ENCODE peak calls at places on chromosomes 11 and 22, in five cellular contexts. O is A673, R is A549, B is uterus, X is left ventricle myocardium inferior. V is an unnamed sample.

GRCh38 chr11:15886866-15887265 is 469.5 kb downstream of the SOX6 start:
- DNase-seq in O (no peak), R (no peak), B (no peak), X (no peak), V (no peak)

GRCh38 chr11:125448136-125448535 is 47.9 kb downstream of the FEZ1 start:
- DNase-seq in O (no peak), R (no peak), B (no peak), X (no peak), V (no peak)

GRCh38 chr11:46180741-46181140 is 59.5 kb upstream of the PHF21A start:
- DNase-seq in O (no peak), R (no peak), B (no peak), X (no peak), V (no peak)

GRCh38 chr22:43867839-43868652 is 5.7 kb upstream of the SULT4A1 start:
- DNase-seq in O (peak), R (peak), B (no peak), X (peak), V (no peak)

GRCh38 chr11:103942646-103943045 is 93.8 kb upstream of the DDI1 start:
- DNase-seq in O (no peak), R (no peak), B (no peak), X (no peak), V (no peak)

GRCh38 chr11:115103921-115104320 is 400.3 kb downstream of the CADM1 start:
- DNase-seq in O (no peak), R (peak), B (no peak), X (no peak), V (no peak)

GRCh38 chr22:36424901-36425579 is 37.3 kb upstream of the MYH9 start:
- DNase-seq in O (no peak), R (no peak), B (no peak), X (no peak), V (no peak)

GRCh38 chr22:50271519-50271970 is 1.4 kb upstream of the MAPK11 start:
- DNase-seq in O (peak), R (peak), B (peak), X (peak), V (no peak)

GRCh38 chr22:38098410-38099249 is 11.9 kb downstream of the BAIAP2L2 start:
- DNase-seq in O (no peak), R (no peak), B (no peak), X (no peak), V (no peak)

GRCh38 chr11:48081151-48082010 is 101.0 kb downstream of the PTPRJ start:
- DNase-seq in O (no peak), R (no peak), B (peak), X (peak), V (no peak)

GRCh38 chr11:117197516-117198456 is 1.4 kb upstream of the TAGLN start:
- DNase-seq in O (no peak), R (peak), B (peak), X (peak), V (no peak)

GRCh38 chr11:66160709-66161108 is 90.6 kb downstream of the PACS1 start:
- DNase-seq in O (no peak), R (no peak), B (no peak), X (no peak), V (no peak)

GRCh38 chr22:30870451-30871345 is 97.9 kb downstream of the MORC2 start:
- DNase-seq in O (no peak), R (no peak), B (no peak), X (no peak), V (no peak)

GRCh38 chr22:50712341-50713007 is 25.5 kb upstream of the ACR start:
- DNase-seq in O (no peak), R (no peak), B (no peak), X (peak), V (no peak)

GRCh38 chr22:32880906-32881596 is 79.5 kb downstream of the TIMP3 start:
- DNase-seq in O (peak), R (no peak), B (peak), X (peak), V (no peak)

GRCh38 chr11:119103793-119104192 is 2.1 kb upstream of the DPAGT1 start:
- DNase-seq in O (peak), R (no peak), B (no peak), X (no peak), V (no peak)

GRCh38 chr11:124879229-124879998 is 14.2 kb downstream of the ROBO3 start:
- DNase-seq in O (no peak), R (no peak), B (no peak), X (no peak), V (no peak)

GRCh38 chr11:37946155-37946766 is 1348.2 kb upstream of the RAG2 start:
- DNase-seq in O (peak), R (peak), B (no peak), X (no peak), V (no peak)

GRCh38 chr22:32218470-32218869 is 13.6 kb upstream of the RFPL2 start:
- DNase-seq in O (no peak), R (no peak), B (no peak), X (no peak), V (no peak)

GRCh38 chr11:114413958-114414357 is 13.5 kb downstream of the RBM7 start:
- DNase-seq in O (no peak), R (no peak), B (no peak), X (no peak), V (no peak)

GRCh38 chr11:47464479-47464878 is 15.5 kb upstream of the RAPSN start:
- DNase-seq in O (peak), R (no peak), B (no peak), X (no peak), V (no peak)

GRCh38 chr11:64222651-64223000 is 3.4 kb downstream of the TRPT1 start:
- DNase-seq in O (no peak), R (no peak), B (no peak), X (no peak), V (no peak)

GRCh38 chr11:110314366-110315095 is 18.1 kb upstream of the RDX start:
- DNase-seq in O (peak), R (no peak), B (no peak), X (no peak), V (no peak)

GRCh38 chr11:75040167-75040770 is 51.5 kb downstream of the NEU3 start:
- DNase-seq in O (no peak), R (no peak), B (no peak), X (no peak), V (no peak)

GRCh38 chr11:14435717-14436116 is 63.9 kb downstream of the COPB1 start:
- DNase-seq in O (no peak), R (no peak), B (no peak), X (no peak), V (no peak)

GRCh38 chr11:120304526-120304925 is 20.6 kb upstream of the TLCD5 start:
- DNase-seq in O (no peak), R (peak), B (no peak), X (no peak), V (peak)

GRCh38 chr11:99593197-99593596 is 572.4 kb downstream of the CNTN5 start:
- DNase-seq in O (no peak), R (no peak), B (no peak), X (no peak), V (no peak)

GRCh38 chr11:1041936-1042608 is 5.6 kb upstream of the MUC6 start:
- DNase-seq in O (no peak), R (peak), B (no peak), X (peak), V (no peak)

GRCh38 chr22:49502126-49502826 is 325.4 kb downstream of the BRD1 start:
- DNase-seq in O (no peak), R (peak), B (no peak), X (no peak), V (no peak)

DNA sequence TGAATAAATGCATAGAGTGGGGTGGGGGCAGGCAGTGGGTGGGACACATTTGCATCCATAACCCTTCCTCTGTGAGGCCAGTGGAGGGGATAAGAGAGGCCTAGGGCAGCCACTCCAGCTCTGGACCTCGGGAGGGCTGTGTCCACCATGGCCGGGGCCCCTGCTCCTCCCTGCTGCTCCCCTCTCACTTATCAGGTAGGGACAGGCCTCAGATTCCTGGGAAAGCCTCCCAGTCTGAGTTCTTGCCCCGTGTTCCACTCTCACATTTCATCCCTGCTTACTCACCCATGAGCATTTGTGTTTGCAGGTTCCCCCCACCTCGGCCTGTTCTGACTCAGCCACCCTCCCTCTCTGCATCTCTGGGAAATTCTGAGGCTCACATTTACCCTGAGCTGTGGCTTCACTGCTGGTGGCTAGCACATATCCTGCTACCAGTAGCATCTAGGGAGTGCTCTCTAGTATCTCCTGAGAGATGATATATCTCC is 128.7 kb upstream of the TOP3B start:
- DNase-seq in O (no peak), R (peak), B (no peak), X (no peak), V (peak)
- H3K27ac ChIP-seq in O (no peak), R (peak), B (no peak), X (no peak), V (peak)

GRCh38 chr11:34959770-34960169 is 43.4 kb downstream of the PDHX start:
- DNase-seq in O (no peak), R (no peak), B (no peak), X (no peak), V (no peak)
- H3K27ac ChIP-seq in O (no peak), R (no peak), B (no peak), X (no peak), V (no peak)

GRCh38 chr22:41290262-41291221 is 4.6 kb upstream of the RANGAP1 start:
- DNase-seq in O (peak), R (peak), B (no peak), X (no peak), V (no peak)

GRCh38 chr22:41285820-41286638 is at the start of gene RANGAP1:
- DNase-seq in O (peak), R (peak), B (peak), X (peak), V (peak)

GRCh38 chr22:41288245-41288946 is 2.4 kb upstream of the RANGAP1 start:
- DNase-seq in O (peak), R (peak), B (no peak), X (no peak), V (peak)

GRCh38 chr22:41286639-41287091 is 678 bp upstream of the RANGAP1 start:
- DNase-seq in O (peak), R (peak), B (no peak), X (no peak), V (no peak)

DNA sequence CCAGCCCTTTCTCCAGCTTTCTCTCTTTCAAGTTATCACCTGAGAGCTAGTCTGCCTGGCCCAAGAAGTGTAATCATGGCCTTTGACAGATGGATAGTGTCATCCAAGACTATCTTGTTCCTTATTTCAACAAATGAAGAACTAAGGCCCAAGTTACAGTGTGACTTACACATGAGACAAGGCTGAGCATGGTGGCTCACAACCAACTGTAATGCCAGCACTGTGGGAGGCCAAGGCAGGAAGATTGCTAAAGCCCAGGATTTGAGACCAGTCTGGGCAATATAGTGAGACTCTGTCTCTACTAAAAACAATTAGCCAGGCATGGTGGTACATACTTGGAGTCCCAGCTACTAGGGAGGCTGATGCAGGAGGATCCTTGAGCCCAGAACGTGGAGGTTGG is 3.7 kb upstream of the RANGAP1 start:
- DNase-seq in O (no peak), R (no peak), B (no peak), X (no peak), V (no peak)
- H3K27ac ChIP-seq in O (no peak), R (peak), B (peak), X (no peak), V (peak)

DNA sequence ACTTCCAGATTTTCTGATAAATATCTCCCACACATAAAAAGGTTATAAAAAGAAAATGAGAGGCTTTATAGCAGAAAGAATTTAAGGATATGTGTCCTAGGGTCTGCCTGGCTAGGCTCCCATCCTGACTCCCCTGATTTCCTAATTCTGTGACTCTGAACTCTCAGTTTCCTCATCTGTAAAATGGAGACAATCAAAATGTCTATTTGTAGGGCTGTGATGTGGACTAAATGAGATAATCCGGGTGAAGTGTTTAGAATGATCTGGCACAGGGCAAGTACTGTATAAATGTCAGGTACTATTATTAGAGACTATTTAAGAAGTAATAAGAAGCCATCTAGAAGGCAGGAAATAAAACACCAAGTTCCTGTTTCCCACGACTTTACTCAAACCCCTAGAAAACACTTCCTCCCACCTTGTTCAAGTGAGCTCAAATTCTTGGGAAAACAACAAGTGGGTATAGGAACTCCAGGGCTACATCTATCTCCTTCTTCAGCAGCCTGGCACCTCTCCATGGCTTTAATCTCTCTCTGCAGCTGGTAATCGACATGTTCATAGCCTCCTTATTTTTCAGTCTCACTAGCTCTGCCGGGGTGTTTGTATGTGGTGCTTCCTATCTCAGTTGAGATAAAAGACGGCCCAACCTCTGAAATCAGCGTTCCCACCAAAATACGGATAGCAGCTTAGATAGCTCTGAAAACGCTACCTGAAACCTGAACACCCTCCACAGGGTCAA is 6.7 kb downstream of the ASCC2 start:
- DNase-seq in O (no peak), R (no peak), B (no peak), X (no peak), V (no peak)
- H3K27ac ChIP-seq in O (no peak), R (no peak), B (no peak), X (peak), V (no peak)

GRCh38 chr11:68832476-68833176 is 9.1 kb downstream of the CPT1A start:
- DNase-seq in O (no peak), R (no peak), B (no peak), X (no peak), V (no peak)
- H3K27ac ChIP-seq in O (no peak), R (no peak), B (no peak), X (peak), V (no peak)

GRCh38 chr11:133953571-133953970 is 3.2 kb downstream of the IGSF9B start:
- DNase-seq in O (no peak), R (no peak), B (no peak), X (no peak), V (no peak)

GRCh38 chr11:133950874-133951483 is 5.8 kb downstream of the IGSF9B start:
- DNase-seq in O (peak), R (no peak), B (no peak), X (peak), V (no peak)

GRCh38 chr11:133953999-133954398 is 2.8 kb downstream of the IGSF9B start:
- DNase-seq in O (no peak), R (no peak), B (no peak), X (no peak), V (no peak)

GRCh38 chr11:133951484-133952198 is 5.1 kb downstream of the IGSF9B start:
- DNase-seq in O (peak), R (no peak), B (no peak), X (no peak), V (no peak)

DNA sequence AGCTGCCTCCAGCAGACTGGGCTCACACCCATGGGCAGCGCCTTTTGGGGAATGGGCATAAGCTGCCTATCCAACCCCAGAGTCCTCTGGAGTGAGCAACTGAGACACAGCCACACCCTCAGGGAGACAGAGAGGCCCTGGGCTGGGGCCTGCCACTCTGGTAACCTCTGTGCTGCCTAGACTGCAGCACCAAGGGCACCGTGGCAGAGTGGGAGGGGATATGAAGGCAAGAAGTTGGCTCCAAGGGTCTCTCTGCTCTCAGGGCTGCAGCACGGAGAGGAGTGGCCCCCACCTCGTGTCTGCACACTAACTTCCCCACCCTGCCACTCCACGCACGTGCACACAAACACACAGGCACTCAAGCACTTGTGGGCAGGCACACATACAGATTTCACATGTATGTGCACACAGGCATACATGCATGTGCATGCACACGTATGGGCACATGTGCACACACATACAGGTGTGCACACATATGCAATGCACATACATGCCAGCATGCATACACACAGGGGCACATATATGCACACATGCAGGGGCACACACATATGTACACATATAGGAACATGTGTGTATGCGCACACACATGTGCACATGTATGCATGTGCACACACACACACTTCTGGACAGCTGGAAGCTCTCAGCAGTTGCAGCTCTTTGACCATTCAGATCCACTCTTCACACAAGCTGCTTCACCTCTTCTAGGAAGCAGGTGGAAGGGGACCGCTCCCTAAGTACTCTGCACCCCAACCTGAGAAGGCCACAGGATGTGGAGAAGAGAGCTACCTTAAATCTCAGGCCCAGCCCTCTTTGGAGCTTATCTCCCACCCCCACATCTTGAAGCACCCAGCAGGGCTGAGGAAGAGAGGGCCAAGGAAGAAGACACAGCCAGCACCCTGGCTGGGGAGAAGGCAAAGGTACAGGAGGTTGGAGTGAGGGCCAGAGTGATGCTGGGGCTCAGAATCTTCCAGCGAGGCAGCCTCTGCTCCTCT is 4.3 kb downstream of the IGSF9B start:
- DNase-seq in O (no peak), R (no peak), B (no peak), X (no peak), V (no peak)
- H3K27ac ChIP-seq in O (no peak), R (no peak), B (peak), X (peak), V (no peak)

V was measured in epithelial cell of prostate.